ENCODE peak calls at places on chromosomes 11 and 22, in five cellular contexts. J is colonic mucosa, B is cardiac muscle cell, Q is mesothelial cell of epicardium, T is AG09319. V is an unnamed sample.

GRCh38 chr22:46119729-46120419 is 30.5 kb upstream of the PPARA start:
- DNase-seq in T (peak; percentile 75), B (no peak), Q (no peak), J (no peak), V (no peak)

GRCh38 chr11:118290923-118291322 is 13.6 kb upstream of the CD3E start:
- DNase-seq in T (no peak), J (peak; percentile 75), B (peak; percentile 19), Q (no peak), V (no peak)

GRCh38 chr11:72471005-72471898 is 36.9 kb upstream of the CLPB start:
- DNase-seq in B (peak; percentile 79), T (peak; percentile 24), Q (peak; percentile 64), J (peak; percentile 57), V (peak; percentile 26)

GRCh38 chr11:112174789-112175595 is at the start of gene BCO2:
- DNase-seq in B (peak; percentile 91), Q (peak; percentile 86), J (peak; percentile 92), T (peak; percentile 34), V (peak; percentile 96)

GRCh38 chr11:98568011-98568410 is 452.7 kb upstream of the CNTN5 start:
- DNase-seq in B (peak; percentile 33), T (no peak), J (no peak), Q (no peak), V (no peak)

GRCh38 chr22:27726726-27727449 is 74.7 kb downstream of the MN1 start:
- DNase-seq in J (peak; percentile 35), B (no peak), Q (no peak), T (peak; percentile 96), V (no peak)

GRCh38 chr11:80155412-80156017 is 714.7 kb upstream of the TENM4 start:
- DNase-seq in T (no peak), Q (no peak), J (no peak), B (peak; percentile 45), V (no peak)

GRCh38 chr22:30523646-30524489 is 18.4 kb upstream of the SEC14L4 start:
- DNase-seq in B (no peak), T (no peak), J (no peak), Q (no peak), V (no peak)

GRCh38 chr11:100671471-100671870 is 15.6 kb upstream of the ARHGAP42 start:
- DNase-seq in T (no peak), Q (no peak), J (no peak), B (no peak), V (no peak)

GRCh38 chr11:11471196-11471595 is 118.1 kb upstream of the CSNK2A3 start:
- DNase-seq in J (no peak), B (no peak), Q (no peak), T (no peak), V (no peak)

GRCh38 chr11:1226226-1226961 is 3.5 kb downstream of the MUC5B start:
- DNase-seq in J (peak; percentile 23), T (no peak), B (no peak), Q (peak; percentile 39), V (no peak)

GRCh38 chr22:44753189-44754042 is 1.0 kb downstream of the ARHGAP8 start:
- DNase-seq in T (peak; percentile 18), J (peak; percentile 51), B (peak; percentile 64), Q (peak; percentile 70), V (no peak)

GRCh38 chr11:108160970-108161566 is 39.7 kb downstream of the ACAT1 start:
- DNase-seq in J (no peak), B (no peak), Q (no peak), T (no peak), V (no peak)

GRCh38 chr11:656866-657265 is 19.8 kb downstream of the DRD4 start:
- DNase-seq in J (no peak), T (no peak), B (no peak), Q (no peak), V (no peak)

GRCh38 chr22:20613301-20613700 is 105.9 kb downstream of the MED15 start:
- DNase-seq in J (no peak), Q (no peak), B (no peak), T (no peak), V (no peak)
- TF ChIP-seq CTCF in J (no peak), Q (no peak), B (no peak), T (no peak), V (no peak)

DNA sequence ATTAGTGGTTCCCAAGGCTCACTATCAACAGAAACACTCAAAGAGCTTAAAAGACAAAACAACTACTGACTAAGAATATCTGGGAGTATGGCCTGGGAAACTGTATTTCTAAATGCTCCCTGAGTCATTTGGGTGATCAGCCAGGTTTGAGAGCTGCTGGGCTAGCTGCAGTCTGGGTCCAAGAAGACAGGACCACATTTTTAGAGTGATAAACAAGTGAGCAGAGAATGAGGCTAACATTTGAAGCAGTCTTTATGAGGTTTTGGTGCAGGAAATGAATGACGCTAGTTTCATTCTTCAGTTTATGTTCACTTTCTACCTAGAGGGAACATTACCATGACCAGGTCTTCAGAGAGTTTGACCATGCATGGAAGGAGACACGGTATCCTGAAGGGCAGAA is 97.7 kb downstream of the TEAD1 start:
- DNase-seq in Q (no peak), T (no peak), B (no peak), J (no peak), V (no peak)
- TF ChIP-seq CTCF in Q (no peak), T (no peak), B (no peak), J (no peak), V (no peak)

GRCh38 chr11:47251751-47252150 is 3.1 kb upstream of the ACP2 start:
- DNase-seq in J (no peak), T (no peak), Q (no peak), B (no peak), V (no peak)

GRCh38 chr11:47249378-47249715 is 733 bp upstream of the ACP2 start:
- DNase-seq in T (no peak), B (no peak), J (no peak), Q (no peak), V (no peak)

GRCh38 chr11:47248304-47248663 is 330 bp downstream of the ACP2 start:
- DNase-seq in Q (no peak), T (no peak), J (no peak), B (no peak), V (no peak)

GRCh38 chr11:47247502-47247901 is 1.1 kb downstream of the ACP2 start:
- DNase-seq in J (no peak), T (no peak), B (no peak), Q (no peak), V (no peak)

DNA sequence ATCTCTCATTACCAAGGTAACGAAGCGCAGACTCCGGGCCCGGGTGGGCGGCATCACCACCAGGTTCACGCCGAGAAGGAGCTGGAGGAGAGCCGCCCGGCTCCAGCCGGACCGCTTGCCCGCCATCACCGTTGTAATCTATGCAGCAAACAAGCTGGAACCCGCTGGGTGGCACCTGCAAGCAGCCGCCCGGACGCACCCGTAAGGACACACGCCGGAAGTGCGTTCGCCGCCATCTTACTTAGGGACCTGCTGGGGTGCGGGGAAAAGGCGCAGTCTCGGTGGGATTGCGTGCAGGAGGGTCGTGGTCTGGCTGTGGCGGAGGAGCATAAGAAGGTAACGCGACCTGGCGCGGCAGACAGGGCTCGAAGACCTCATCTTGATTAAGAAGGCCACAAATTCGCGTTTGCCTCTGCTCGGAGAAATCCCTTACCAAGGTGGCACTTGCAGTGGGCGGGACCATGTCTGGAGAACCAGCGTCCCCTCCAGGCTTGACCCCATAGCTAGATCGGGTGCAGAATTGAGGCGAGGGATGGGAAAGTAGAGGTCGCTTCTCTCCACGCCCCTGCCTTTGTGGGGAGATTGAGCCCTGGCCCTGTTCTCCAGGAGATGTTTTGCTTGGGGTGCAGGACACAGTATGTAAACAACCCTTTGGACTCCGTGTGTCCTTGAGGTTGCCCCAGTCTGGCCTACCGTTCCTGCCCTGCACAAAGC is at the start of gene ACP2:
- DNase-seq in J (peak; percentile 92), B (peak; percentile 93), T (no peak), Q (peak; percentile 87), V (peak; percentile 69)
- TF ChIP-seq CTCF in J (no peak), B (peak; percentile 26), T (peak; percentile 38), Q (no peak), V (no peak)

GRCh38 chr11:84965484-84965883 is 661.7 kb downstream of the DLG2 start:
- DNase-seq in T (no peak), B (no peak), J (no peak), Q (no peak), V (no peak)

GRCh38 chr11:84969103-84969502 is 658.0 kb downstream of the DLG2 start:
- DNase-seq in B (peak; percentile 48), T (no peak), Q (no peak), J (no peak), V (no peak)

GRCh38 chr11:84962018-84962417 is 665.1 kb downstream of the DLG2 start:
- DNase-seq in B (no peak), J (no peak), T (no peak), Q (no peak), V (no peak)

GRCh38 chr11:84958295-84958694 is 668.8 kb downstream of the DLG2 start:
- DNase-seq in J (no peak), B (no peak), Q (no peak), T (no peak), V (no peak)

GRCh38 chr11:84963240-84963639 is 663.9 kb downstream of the DLG2 start:
- DNase-seq in J (no peak), B (no peak), Q (no peak), T (no peak), V (no peak)
- TF ChIP-seq CTCF in J (no peak), B (no peak), Q (no peak), T (no peak), V (no peak)

GRCh38 chr22:41925783-41926460 is 684 bp downstream of the TNFRSF13C start:
- DNase-seq in J (peak; percentile 82), T (no peak), B (peak; percentile 71), Q (peak; percentile 76), V (no peak)
- TF ChIP-seq CTCF in J (peak; percentile 60), T (peak; percentile 42), B (peak; percentile 57), Q (peak; percentile 63), V (no peak)

GRCh38 chr11:130428692-130429681 is 578 bp upstream of the ADAMTS8 start:
- DNase-seq in B (no peak), Q (no peak), J (no peak), T (no peak), V (no peak)
- TF ChIP-seq CTCF in B (no peak), Q (no peak), J (no peak), T (no peak), V (no peak)

GRCh38 chr22:48084749-48085090 is 1322.3 kb downstream of the TBC1D22A start:
- DNase-seq in T (no peak), Q (no peak), J (no peak), B (no peak), V (no peak)

GRCh38 chr22:48083502-48083901 is 1321.1 kb downstream of the TBC1D22A start:
- DNase-seq in Q (no peak), B (no peak), J (no peak), T (no peak), V (no peak)

GRCh38 chr22:48082284-48082683 is 1319.8 kb downstream of the TBC1D22A start:
- DNase-seq in Q (no peak), B (no peak), J (no peak), T (no peak), V (no peak)

GRCh38 chr22:48086246-48086645 is 1323.8 kb downstream of the TBC1D22A start:
- DNase-seq in T (no peak), J (no peak), Q (no peak), B (no peak), V (no peak)

GRCh38 chr22:48084041-48084748 is 1321.7 kb downstream of the TBC1D22A start:
- DNase-seq in Q (no peak), J (no peak), T (no peak), B (no peak), V (no peak)
- TF ChIP-seq CTCF in Q (no peak), J (no peak), T (no peak), B (no peak), V (no peak)